ENCODE peak calls at places on chromosomes 3 and 15, in five cellular contexts. One of them, this sample, is unnamed.

GRCh38 chr3:143302638-143303171 is 183.1 kb downstream of the CHST2 start:
- DNase-seq in progenitor cell of endocrine pancreas: no peak
- DNase-seq in OCI-LY7: no peak
- DNase-seq in transverse colon: no peak
- DNase-seq in ovary: no peak
- DNase-seq in this sample: peak

GRCh38 chr3:171396048-171396447 is 64.2 kb downstream of the TNIK start:
- DNase-seq in progenitor cell of endocrine pancreas: no peak
- DNase-seq in OCI-LY7: no peak
- DNase-seq in transverse colon: no peak
- DNase-seq in ovary: no peak
- DNase-seq in this sample: no peak

GRCh38 chr3:177676947-177677587 is 479.8 kb upstream of the TBL1XR1 start:
- DNase-seq in progenitor cell of endocrine pancreas: no peak
- DNase-seq in OCI-LY7: no peak
- DNase-seq in transverse colon: peak
- DNase-seq in ovary: no peak
- DNase-seq in this sample: no peak

GRCh38 chr15:36365963-36366362 is 213.5 kb upstream of the CDIN1 start:
- DNase-seq in progenitor cell of endocrine pancreas: no peak
- DNase-seq in OCI-LY7: no peak
- DNase-seq in transverse colon: no peak
- DNase-seq in ovary: no peak
- DNase-seq in this sample: no peak

GRCh38 chr3:30428251-30428650 is 178.2 kb upstream of the TGFBR2 start:
- DNase-seq in progenitor cell of endocrine pancreas: no peak
- DNase-seq in OCI-LY7: no peak
- DNase-seq in transverse colon: no peak
- DNase-seq in ovary: no peak
- DNase-seq in this sample: no peak

GRCh38 chr3:67804089-67804488 is 149.7 kb upstream of the SUCLG2 start:
- DNase-seq in progenitor cell of endocrine pancreas: no peak
- DNase-seq in OCI-LY7: no peak
- DNase-seq in transverse colon: no peak
- DNase-seq in ovary: no peak
- DNase-seq in this sample: no peak

GRCh38 chr3:159323848-159324247 is 522.0 kb downstream of the MFSD1 start:
- DNase-seq in progenitor cell of endocrine pancreas: no peak
- DNase-seq in OCI-LY7: no peak
- DNase-seq in transverse colon: no peak
- DNase-seq in ovary: no peak
- DNase-seq in this sample: no peak

GRCh38 chr3:67819447-67819846 is 165.0 kb upstream of the SUCLG2 start:
- DNase-seq in progenitor cell of endocrine pancreas: no peak
- DNase-seq in OCI-LY7: peak
- DNase-seq in transverse colon: no peak
- DNase-seq in ovary: no peak
- DNase-seq in this sample: no peak

GRCh38 chr15:67290319-67290718 is 35.7 kb downstream of the IQCH start:
- DNase-seq in progenitor cell of endocrine pancreas: no peak
- DNase-seq in OCI-LY7: no peak
- DNase-seq in transverse colon: no peak
- DNase-seq in ovary: no peak
- DNase-seq in this sample: no peak

GRCh38 chr3:177576754-177577153 is 379.5 kb upstream of the TBL1XR1 start:
- DNase-seq in progenitor cell of endocrine pancreas: no peak
- DNase-seq in OCI-LY7: no peak
- DNase-seq in transverse colon: no peak
- DNase-seq in ovary: no peak
- DNase-seq in this sample: no peak

GRCh38 chr3:137105277-137105977 is 147.6 kb downstream of the IL20RB start:
- DNase-seq in progenitor cell of endocrine pancreas: no peak
- DNase-seq in OCI-LY7: peak
- DNase-seq in transverse colon: no peak
- DNase-seq in ovary: no peak
- DNase-seq in this sample: no peak

GRCh38 chr3:53045784-53046170 is at the start of gene SFMBT1:
- DNase-seq in progenitor cell of endocrine pancreas: peak
- DNase-seq in OCI-LY7: peak
- DNase-seq in transverse colon: peak
- DNase-seq in ovary: peak
- DNase-seq in this sample: peak

GRCh38 chr3:191005790-191006189 is 143.3 kb upstream of the GMNC start:
- DNase-seq in progenitor cell of endocrine pancreas: no peak
- DNase-seq in OCI-LY7: no peak
- DNase-seq in transverse colon: no peak
- DNase-seq in ovary: no peak
- DNase-seq in this sample: no peak

GRCh38 chr3:185728630-185729334 is 96.1 kb downstream of the IGF2BP2 start:
- DNase-seq in progenitor cell of endocrine pancreas: no peak
- DNase-seq in OCI-LY7: no peak
- DNase-seq in transverse colon: no peak
- DNase-seq in ovary: no peak
- DNase-seq in this sample: no peak

GRCh38 chr3:110969229-110970211 is 102.1 kb upstream of the NECTIN3 start:
- DNase-seq in progenitor cell of endocrine pancreas: no peak
- DNase-seq in OCI-LY7: no peak
- DNase-seq in transverse colon: no peak
- DNase-seq in ovary: no peak
- DNase-seq in this sample: no peak

GRCh38 chr3:5310509-5310908 is 123.0 kb downstream of the EDEM1 start:
- DNase-seq in progenitor cell of endocrine pancreas: no peak
- DNase-seq in OCI-LY7: no peak
- DNase-seq in transverse colon: no peak
- DNase-seq in ovary: no peak
- DNase-seq in this sample: no peak

GRCh38 chr15:30903497-30904187 is at the start of gene FAN1:
- DNase-seq in progenitor cell of endocrine pancreas: peak
- DNase-seq in OCI-LY7: peak
- DNase-seq in transverse colon: peak
- DNase-seq in ovary: peak
- DNase-seq in this sample: peak

GRCh38 chr3:49972656-49973055 is 32.7 kb downstream of the RBM6 start:
- DNase-seq in progenitor cell of endocrine pancreas: no peak
- DNase-seq in OCI-LY7: no peak
- DNase-seq in transverse colon: no peak
- DNase-seq in ovary: no peak
- DNase-seq in this sample: no peak

GRCh38 chr3:126259411-126260391 is 79.3 kb upstream of the ALDH1L1 start:
- DNase-seq in progenitor cell of endocrine pancreas: no peak
- DNase-seq in OCI-LY7: peak
- DNase-seq in transverse colon: peak
- DNase-seq in ovary: peak
- DNase-seq in this sample: peak

GRCh38 chr3:61807865-61808276 is 246.5 kb downstream of the PTPRG start:
- DNase-seq in progenitor cell of endocrine pancreas: no peak
- DNase-seq in OCI-LY7: no peak
- DNase-seq in transverse colon: no peak
- DNase-seq in ovary: no peak
- DNase-seq in this sample: peak

GRCh38 chr3:170277833-170278586 is 55.8 kb downstream of the PRKCI start:
- DNase-seq in progenitor cell of endocrine pancreas: no peak
- DNase-seq in OCI-LY7: peak
- DNase-seq in transverse colon: peak
- DNase-seq in ovary: no peak
- DNase-seq in this sample: no peak

GRCh38 chr15:48040166-48040817 is 80.5 kb upstream of the SLC24A5 start:
- DNase-seq in progenitor cell of endocrine pancreas: no peak
- DNase-seq in OCI-LY7: no peak
- DNase-seq in transverse colon: peak
- DNase-seq in ovary: no peak
- DNase-seq in this sample: no peak

GRCh38 chr15:92580521-92580920 is 75.1 kb downstream of the FAM174B start:
- DNase-seq in progenitor cell of endocrine pancreas: no peak
- DNase-seq in OCI-LY7: no peak
- DNase-seq in transverse colon: no peak
- DNase-seq in ovary: no peak
- DNase-seq in this sample: no peak

GRCh38 chr3:11635671-11636371 is 7.9 kb downstream of the VGLL4 start:
- DNase-seq in progenitor cell of endocrine pancreas: no peak
- DNase-seq in OCI-LY7: no peak
- DNase-seq in transverse colon: no peak
- DNase-seq in ovary: no peak
- DNase-seq in this sample: no peak

GRCh38 chr15:57236561-57237281 is 139.6 kb upstream of the CGNL1 start:
- DNase-seq in progenitor cell of endocrine pancreas: no peak
- DNase-seq in OCI-LY7: no peak
- DNase-seq in transverse colon: no peak
- DNase-seq in ovary: no peak
- DNase-seq in this sample: no peak

GRCh38 chr15:76905855-76906254 is 715 bp upstream of the SCAPER start:
- DNase-seq in progenitor cell of endocrine pancreas: no peak
- DNase-seq in OCI-LY7: no peak
- DNase-seq in transverse colon: no peak
- DNase-seq in ovary: no peak
- DNase-seq in this sample: no peak

GRCh38 chr3:32454111-32454510 is 48.5 kb downstream of the CMTM6 start:
- DNase-seq in progenitor cell of endocrine pancreas: no peak
- DNase-seq in OCI-LY7: no peak
- DNase-seq in transverse colon: no peak
- DNase-seq in ovary: no peak
- DNase-seq in this sample: no peak

GRCh38 chr3:193719735-193720134 is 126.7 kb downstream of the OPA1 start:
- DNase-seq in progenitor cell of endocrine pancreas: no peak
- DNase-seq in OCI-LY7: no peak
- DNase-seq in transverse colon: no peak
- DNase-seq in ovary: no peak
- DNase-seq in this sample: no peak

GRCh38 chr3:25781758-25782594 is 1.3 kb downstream of the NGLY1 start:
- DNase-seq in progenitor cell of endocrine pancreas: no peak
- DNase-seq in OCI-LY7: peak
- DNase-seq in transverse colon: no peak
- DNase-seq in ovary: no peak
- DNase-seq in this sample: no peak

GRCh38 chr3:25781145-25781757 is 2.0 kb downstream of the NGLY1 start:
- DNase-seq in progenitor cell of endocrine pancreas: no peak
- DNase-seq in OCI-LY7: no peak
- DNase-seq in transverse colon: no peak
- DNase-seq in ovary: no peak
- DNase-seq in this sample: no peak

GRCh38 chr3:25782636-25782937 is 656 bp downstream of the NGLY1 start:
- DNase-seq in progenitor cell of endocrine pancreas: no peak
- DNase-seq in OCI-LY7: no peak
- DNase-seq in transverse colon: no peak
- DNase-seq in ovary: no peak
- DNase-seq in this sample: no peak

GRCh38 chr3:25783661-25784512 is 644 bp upstream of the NGLY1 start:
- DNase-seq in progenitor cell of endocrine pancreas: no peak
- DNase-seq in OCI-LY7: peak
- DNase-seq in transverse colon: no peak
- DNase-seq in ovary: no peak
- DNase-seq in this sample: no peak

GRCh38 chr3:25782938-25783660 is at the start of gene NGLY1:
- DNase-seq in progenitor cell of endocrine pancreas: peak
- DNase-seq in OCI-LY7: peak
- DNase-seq in transverse colon: peak
- DNase-seq in ovary: peak
- DNase-seq in this sample: no peak
- TF ChIP-seq CTCF in progenitor cell of endocrine pancreas: peak
- TF ChIP-seq CTCF in OCI-LY7: no peak
- TF ChIP-seq CTCF in transverse colon: peak
- TF ChIP-seq CTCF in ovary: peak
- TF ChIP-seq CTCF in this sample: no peak

GRCh38 chr15:66221126-66221525 is 32.4 kb downstream of the MEGF11 start:
- DNase-seq in progenitor cell of endocrine pancreas: no peak
- DNase-seq in OCI-LY7: no peak
- DNase-seq in transverse colon: no peak
- DNase-seq in ovary: peak
- DNase-seq in this sample: no peak
- TF ChIP-seq CTCF in progenitor cell of endocrine pancreas: no peak
- TF ChIP-seq CTCF in OCI-LY7: no peak
- TF ChIP-seq CTCF in transverse colon: no peak
- TF ChIP-seq CTCF in ovary: no peak
- TF ChIP-seq CTCF in this sample: no peak

DNA sequence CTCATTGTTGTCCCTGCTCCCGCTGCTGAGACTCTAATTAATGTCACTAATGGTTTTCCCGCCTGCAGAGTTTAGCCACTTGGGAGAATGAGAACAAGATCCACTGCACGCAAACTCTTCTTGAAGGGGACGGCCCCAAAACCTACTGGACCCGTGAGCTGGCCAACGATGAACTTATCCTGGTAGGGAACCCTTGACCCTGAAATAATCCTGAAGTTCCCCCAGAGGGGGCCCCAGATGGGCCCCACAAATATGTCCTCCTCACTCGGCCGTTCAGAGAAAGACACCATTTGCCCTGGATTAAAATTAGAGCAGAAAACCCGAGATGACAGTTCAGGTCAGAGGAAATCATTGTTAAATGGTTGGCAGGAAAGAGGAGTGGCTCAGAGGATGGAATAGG is 3.3 kb downstream of the CRABP1 start:
- DNase-seq in progenitor cell of endocrine pancreas: no peak
- DNase-seq in OCI-LY7: no peak
- DNase-seq in transverse colon: no peak
- DNase-seq in ovary: no peak
- DNase-seq in this sample: no peak
- TF ChIP-seq CTCF in progenitor cell of endocrine pancreas: no peak
- TF ChIP-seq CTCF in OCI-LY7: no peak
- TF ChIP-seq CTCF in transverse colon: no peak
- TF ChIP-seq CTCF in ovary: no peak
- TF ChIP-seq CTCF in this sample: no peak

GRCh38 chr3:186963636-186964035 is 33.3 kb downstream of the ST6GAL1 start:
- DNase-seq in progenitor cell of endocrine pancreas: no peak
- DNase-seq in OCI-LY7: no peak
- DNase-seq in transverse colon: no peak
- DNase-seq in ovary: no peak
- DNase-seq in this sample: no peak

GRCh38 chr3:186962445-186962844 is 32.1 kb downstream of the ST6GAL1 start:
- DNase-seq in progenitor cell of endocrine pancreas: no peak
- DNase-seq in OCI-LY7: no peak
- DNase-seq in transverse colon: no peak
- DNase-seq in ovary: no peak
- DNase-seq in this sample: no peak

GRCh38 chr3:186960327-186960726 is 30.0 kb downstream of the ST6GAL1 start:
- DNase-seq in progenitor cell of endocrine pancreas: no peak
- DNase-seq in OCI-LY7: no peak
- DNase-seq in transverse colon: no peak
- DNase-seq in ovary: no peak
- DNase-seq in this sample: no peak

GRCh38 chr3:186955898-186956696 is 25.8 kb downstream of the ST6GAL1 start:
- DNase-seq in progenitor cell of endocrine pancreas: no peak
- DNase-seq in OCI-LY7: no peak
- DNase-seq in transverse colon: no peak
- DNase-seq in ovary: no peak
- DNase-seq in this sample: no peak

DNA sequence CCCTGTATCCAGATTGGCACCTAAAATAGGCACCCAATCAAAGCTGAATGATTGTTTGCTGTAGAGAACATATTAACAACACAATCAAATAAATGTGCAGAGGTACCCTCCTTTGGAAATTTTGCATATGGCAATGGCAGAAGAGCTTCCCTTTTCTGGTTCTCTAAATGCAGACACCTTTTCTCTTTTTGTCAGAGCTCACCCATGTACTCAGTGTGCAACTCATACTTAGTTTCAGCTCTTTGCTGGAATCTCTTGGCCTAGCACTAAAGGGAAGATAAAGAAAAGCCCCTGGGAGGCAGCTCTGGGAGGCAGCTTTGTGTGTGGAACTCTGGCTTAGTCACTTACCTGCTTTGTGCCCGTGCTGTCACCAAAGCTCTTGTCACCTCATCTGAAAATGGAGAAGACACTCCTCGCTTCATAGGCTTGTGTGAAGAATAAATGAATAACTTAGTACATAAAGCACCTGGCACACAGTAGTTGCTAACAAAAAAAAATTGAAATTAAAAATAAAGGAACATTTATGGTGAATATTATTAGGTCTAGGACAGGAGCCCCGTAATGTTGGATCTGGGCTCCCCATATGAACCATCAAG is 28.8 kb downstream of the ST6GAL1 start:
- DNase-seq in progenitor cell of endocrine pancreas: no peak
- DNase-seq in OCI-LY7: peak
- DNase-seq in transverse colon: no peak
- DNase-seq in ovary: no peak
- DNase-seq in this sample: no peak
- TF ChIP-seq CTCF in progenitor cell of endocrine pancreas: no peak
- TF ChIP-seq CTCF in OCI-LY7: no peak
- TF ChIP-seq CTCF in transverse colon: no peak
- TF ChIP-seq CTCF in ovary: no peak
- TF ChIP-seq CTCF in this sample: no peak

This sample was measured in AG09319.